ENCODE peak calls at places on chromosomes 13 and 19, in eight cellular contexts. A, E, K, P, N, J, B and H are unnamed samples.
A peak's percentile ranks its signal among the peaks of the same experiment; 100 is the strongest.

GRCh38 chr13:44385401-44385800 is 11.8 kb downstream of the SERP2 start:
- DNase-seq in A (no peak), E (no peak), K (no peak), P (no peak), N (no peak), J (no peak), B (no peak), H (no peak)

GRCh38 chr13:32206097-32206740 is 108.9 kb downstream of the ZAR1L start:
- DNase-seq in A (no peak), E (no peak), K (no peak), P (no peak), N (peak; percentile 10), J (no peak), B (peak; percentile 16), H (peak; percentile 14)

GRCh38 chr13:51957377-51958216 is 53.7 kb downstream of the ATP7B start:
- DNase-seq in A (no peak), E (no peak), K (no peak), P (no peak), N (no peak), J (no peak), B (no peak), H (no peak)

GRCh38 chr13:49388256-49388655 is 55.6 kb downstream of the CAB39L start:
- DNase-seq in A (no peak), E (no peak), K (no peak), P (no peak), N (no peak), J (no peak), B (peak; percentile 22), H (no peak)

GRCh38 chr19:5030822-5031221 is 61.9 kb downstream of the KDM4B start:
- DNase-seq in A (no peak), E (no peak), K (no peak), P (no peak), N (no peak), J (no peak), B (no peak), H (no peak)

GRCh38 chr19:6071103-6071485 is 39.2 kb downstream of the RFX2 start:
- DNase-seq in A (no peak), E (peak; percentile 87), K (no peak), P (no peak), N (no peak), J (no peak), B (peak; percentile 78), H (peak; percentile 15)

GRCh38 chr19:31294189-31294588 is 55.0 kb downstream of the TSHZ3 start:
- DNase-seq in A (no peak), E (no peak), K (no peak), P (no peak), N (no peak), J (no peak), B (no peak), H (no peak)

GRCh38 chr19:18478545-18479311 is 40.8 kb upstream of the ISYNA1 start:
- DNase-seq in A (peak; percentile 70), E (peak; percentile 81), K (peak; percentile 83), P (no peak), N (peak; percentile 80), J (no peak), B (peak; percentile 94), H (peak; percentile 84)

GRCh38 chr13:100394005-100394695 is 194.4 kb downstream of the GGACT start:
- DNase-seq in A (peak; percentile 17), E (peak; percentile 89), K (no peak), P (no peak), N (no peak), J (no peak), B (peak; percentile 92), H (no peak)

GRCh38 chr19:49453757-49454248 is 778 bp downstream of the ALDH16A1 start:
- DNase-seq in A (no peak), E (no peak), K (peak; percentile 47), P (no peak), N (no peak), J (no peak), B (no peak), H (no peak)

GRCh38 chr13:112204881-112205327 is 138.0 kb downstream of the SOX1 start:
- DNase-seq in A (no peak), E (no peak), K (no peak), P (peak; percentile 84), N (no peak), J (peak; percentile 69), B (no peak), H (no peak)

GRCh38 chr13:113398963-113399754 is 35.2 kb upstream of the GRTP1 start:
- DNase-seq in A (no peak), E (peak; percentile 72), K (no peak), P (peak; percentile 61), N (no peak), J (peak; percentile 29), B (no peak), H (no peak)

GRCh38 chr19:18710986-18711751 is 27.7 kb downstream of the CRTC1 start:
- DNase-seq in A (peak; percentile 20), E (peak; percentile 50), K (no peak), P (no peak), N (no peak), J (no peak), B (peak; percentile 78), H (no peak)

GRCh38 chr13:97445504-97446187 is 11.7 kb downstream of the RAP2A start:
- DNase-seq in A (no peak), E (no peak), K (no peak), P (no peak), N (no peak), J (no peak), B (no peak), H (no peak)

DNA sequence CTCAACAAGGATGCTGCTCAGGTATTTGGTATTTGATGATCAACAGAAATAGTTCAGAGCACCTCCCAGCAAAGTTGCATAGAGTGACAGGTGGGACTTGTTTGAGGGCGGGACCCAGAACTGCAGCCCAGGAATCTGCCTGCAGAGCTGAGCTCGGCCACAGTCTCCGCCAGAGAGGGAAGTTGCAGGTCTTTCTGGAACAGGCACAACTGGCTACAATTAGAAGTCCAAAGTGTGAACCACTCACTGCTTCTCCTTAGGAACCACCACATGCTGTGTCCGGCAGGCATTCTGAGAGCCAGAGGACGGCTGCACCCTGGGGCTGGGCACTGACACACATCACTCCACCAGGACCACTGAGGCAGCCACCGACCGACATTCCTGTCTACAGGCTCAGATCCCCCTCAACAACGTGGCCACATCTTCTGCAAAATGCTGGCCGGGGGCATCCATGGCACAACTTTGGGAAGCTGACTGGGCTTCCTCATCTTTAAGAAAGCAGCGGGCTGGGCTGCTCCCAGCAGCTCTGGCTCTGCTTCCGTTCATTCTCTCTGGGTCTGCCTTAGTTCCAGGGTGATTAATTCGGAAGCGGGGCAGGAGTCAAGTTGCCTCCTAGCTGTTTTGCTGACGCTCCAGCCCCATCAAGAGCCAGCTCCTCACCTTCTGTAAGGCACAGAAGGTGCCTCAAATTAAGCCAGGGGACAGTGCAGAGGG is 918 bp downstream of the SLC15A1 start:
- DNase-seq in A (peak; percentile 28), E (peak; percentile 33), K (no peak), P (peak; percentile 43), N (peak; percentile 72), J (peak; percentile 66), B (peak; percentile 5), H (peak; percentile 44)
- H2AFZ ChIP-seq in A (no peak overlapping the region), E (no peak overlapping the region), K (no peak overlapping the region), P (peak overlapping the region; percentile 89), N (peak overlapping the region; percentile 76), J (no peak overlapping the region), B (peak overlapping the region; percentile 67), H (peak overlapping the region; percentile 54)

GRCh38 chr19:44749318-44749717 is 810 bp downstream of the BCL3 start:
- DNase-seq in A (no peak), E (no peak), K (no peak), P (no peak), N (no peak), J (no peak), B (no peak), H (no peak)
- H2AFZ ChIP-seq in A (no peak overlapping the region), E (no peak overlapping the region), K (no peak overlapping the region), P (no peak overlapping the region), N (no peak overlapping the region), J (no peak overlapping the region), B (no peak overlapping the region), H (no peak overlapping the region)

GRCh38 chr13:28755546-28755870 is 36.7 kb upstream of the SLC46A3 start:
- DNase-seq in A (no peak), E (no peak), K (no peak), P (no peak), N (no peak), J (no peak), B (no peak), H (no peak)
- H2AFZ ChIP-seq in A (peak overlapping the region; percentile 87), E (no peak overlapping the region), K (no peak overlapping the region), P (peak overlapping the region; percentile 89), N (peak overlapping the region; percentile 54), J (no peak overlapping the region), B (no peak overlapping the region), H (peak overlapping the region; percentile 71)

GRCh38 chr13:104442541-104442940 is 1376.3 kb upstream of the SLC10A2 start:
- DNase-seq in A (no peak), E (no peak), K (no peak), P (no peak), N (no peak), J (no peak), B (no peak), H (no peak)

GRCh38 chr13:104431895-104432294 is 1365.7 kb upstream of the SLC10A2 start:
- DNase-seq in A (no peak), E (no peak), K (no peak), P (no peak), N (no peak), J (no peak), B (no peak), H (peak; percentile 7)

GRCh38 chr13:104436555-104436954 is 1370.3 kb upstream of the SLC10A2 start:
- DNase-seq in A (no peak), E (no peak), K (no peak), P (no peak), N (no peak), J (no peak), B (no peak), H (no peak)
- H2AFZ ChIP-seq in A (no peak overlapping the region), E (no peak overlapping the region), K (no peak overlapping the region), P (no peak overlapping the region), N (no peak overlapping the region), J (no peak overlapping the region), B (no peak overlapping the region), H (no peak overlapping the region)

GRCh38 chr19:10335149-10336053 is 2.1 kb upstream of the RAVER1 start:
- DNase-seq in A (no peak), E (no peak), K (no peak), P (no peak), N (no peak), J (peak; percentile 52), B (no peak), H (no peak)

GRCh38 chr19:10338940-10339339 is 484 bp downstream of the ICAM3 start:
- DNase-seq in A (no peak), E (no peak), K (no peak), P (no peak), N (no peak), J (no peak), B (no peak), H (no peak)

GRCh38 chr19:10343495-10343894 is 4.1 kb upstream of the ICAM3 start:
- DNase-seq in A (no peak), E (no peak), K (no peak), P (no peak), N (no peak), J (no peak), B (no peak), H (peak; percentile 20)

GRCh38 chr19:10339977-10340376 is 553 bp upstream of the ICAM3 start:
- DNase-seq in A (no peak), E (no peak), K (no peak), P (no peak), N (no peak), J (no peak), B (no peak), H (no peak)

GRCh38 chr19:10339380-10339960 is at the start of gene ICAM3:
- DNase-seq in A (no peak), E (no peak), K (peak; percentile 82), P (no peak), N (no peak), J (peak; percentile 64), B (no peak), H (no peak)
- H2AFZ ChIP-seq in A (no peak within 1 kb of the TSS), E (no peak within 1 kb of the TSS), K (peak within 1 kb of the TSS; percentile 92), P (no peak within 1 kb of the TSS), N (no peak within 1 kb of the TSS), J (no peak within 1 kb of the TSS), B (peak within 1 kb of the TSS; percentile 62), H (no peak within 1 kb of the TSS)

GRCh38 chr19:14686411-14686810 is 3.4 kb upstream of the ZNF333 start:
- DNase-seq in A (no peak), E (no peak), K (peak; percentile 69), P (peak; percentile 8), N (no peak), J (no peak), B (peak; percentile 9), H (peak; percentile 62)
- H2AFZ ChIP-seq in A (no peak overlapping the region), E (no peak overlapping the region), K (no peak overlapping the region), P (no peak overlapping the region), N (no peak overlapping the region), J (no peak overlapping the region), B (no peak overlapping the region), H (no peak overlapping the region)